ENCODE peak calls at places on chromosomes 3 and 15, in six cellular contexts. One of them, this sample, is unnamed. For H3K27me3, the result is how much of the 10 kb centered on the place peaks cover.

GRCh38 chr15:91257755-91258435 is 157.8 kb downstream of the SV2B start:
- DNase-seq in heart left ventricle: no peak
- DNase-seq in HepG2: no peak
- DNase-seq in astrocyte: no peak
- DNase-seq in pancreas: no peak
- DNase-seq in psoas muscle: no peak
- DNase-seq in this sample: no peak

GRCh38 chr3:188194327-188194726 is 40.4 kb downstream of the LPP start:
- DNase-seq in psoas muscle: no peak
- DNase-seq in HepG2: no peak
- DNase-seq in astrocyte: peak
- DNase-seq in heart left ventricle: no peak
- DNase-seq in pancreas: no peak
- DNase-seq in this sample: peak

GRCh38 chr3:87993566-87993965 is 65.2 kb downstream of the CGGBP1 start:
- DNase-seq in pancreas: no peak
- DNase-seq in psoas muscle: no peak
- DNase-seq in astrocyte: no peak
- DNase-seq in HepG2: no peak
- DNase-seq in heart left ventricle: no peak
- DNase-seq in this sample: no peak

GRCh38 chr3:68007621-68008226 is 353.3 kb upstream of the SUCLG2 start:
- DNase-seq in HepG2: no peak
- DNase-seq in heart left ventricle: no peak
- DNase-seq in astrocyte: no peak
- DNase-seq in pancreas: peak
- DNase-seq in psoas muscle: peak
- DNase-seq in this sample: no peak

GRCh38 chr3:129665024-129665768 is 58.7 kb upstream of the PLXND1 start:
- DNase-seq in HepG2: peak
- DNase-seq in astrocyte: peak
- DNase-seq in pancreas: no peak
- DNase-seq in psoas muscle: no peak
- DNase-seq in heart left ventricle: no peak
- DNase-seq in this sample: peak

GRCh38 chr3:142618917-142619401 is 22.8 kb downstream of the PLS1 start:
- DNase-seq in heart left ventricle: no peak
- DNase-seq in psoas muscle: no peak
- DNase-seq in astrocyte: peak
- DNase-seq in pancreas: peak
- DNase-seq in HepG2: peak
- DNase-seq in this sample: peak

GRCh38 chr3:9934235-9934621 is 594 bp downstream of the CRELD1 start:
- DNase-seq in heart left ventricle: no peak
- DNase-seq in astrocyte: peak
- DNase-seq in pancreas: no peak
- DNase-seq in psoas muscle: no peak
- DNase-seq in HepG2: no peak
- DNase-seq in this sample: no peak

GRCh38 chr3:190339130-190339529 is 16.9 kb upstream of the CLDN1 start:
- DNase-seq in pancreas: no peak
- DNase-seq in HepG2: peak
- DNase-seq in psoas muscle: no peak
- DNase-seq in heart left ventricle: no peak
- DNase-seq in astrocyte: peak
- DNase-seq in this sample: peak

GRCh38 chr3:73437828-73438227 is 186.9 kb downstream of the PDZRN3 start:
- DNase-seq in astrocyte: no peak
- DNase-seq in heart left ventricle: no peak
- DNase-seq in pancreas: no peak
- DNase-seq in HepG2: no peak
- DNase-seq in psoas muscle: no peak
- DNase-seq in this sample: no peak

GRCh38 chr15:91849180-91849579 is 4.3 kb upstream of the SLCO3A1 start:
- DNase-seq in heart left ventricle: no peak
- DNase-seq in pancreas: no peak
- DNase-seq in astrocyte: no peak
- DNase-seq in psoas muscle: no peak
- DNase-seq in HepG2: no peak
- DNase-seq in this sample: no peak

GRCh38 chr15:67307156-67307555 is 52.6 kb downstream of the IQCH start:
- DNase-seq in pancreas: no peak
- DNase-seq in HepG2: no peak
- DNase-seq in psoas muscle: no peak
- DNase-seq in astrocyte: no peak
- DNase-seq in heart left ventricle: no peak
- DNase-seq in this sample: peak

GRCh38 chr3:166582231-166582630 is 745.0 kb upstream of the BCHE start:
- DNase-seq in heart left ventricle: no peak
- DNase-seq in psoas muscle: no peak
- DNase-seq in HepG2: no peak
- DNase-seq in astrocyte: peak
- DNase-seq in pancreas: no peak
- DNase-seq in this sample: peak

GRCh38 chr3:66956740-66957139 is 41.4 kb upstream of the KBTBD8 start:
- DNase-seq in astrocyte: no peak
- DNase-seq in HepG2: no peak
- DNase-seq in heart left ventricle: no peak
- DNase-seq in psoas muscle: no peak
- DNase-seq in pancreas: no peak
- DNase-seq in this sample: no peak

GRCh38 chr3:66957357-66957756 is 40.8 kb upstream of the KBTBD8 start:
- DNase-seq in astrocyte: no peak
- DNase-seq in HepG2: no peak
- DNase-seq in pancreas: no peak
- DNase-seq in psoas muscle: no peak
- DNase-seq in heart left ventricle: no peak
- DNase-seq in this sample: no peak

GRCh38 chr3:66962624-66963023 is 35.5 kb upstream of the KBTBD8 start:
- DNase-seq in heart left ventricle: no peak
- DNase-seq in psoas muscle: no peak
- DNase-seq in HepG2: no peak
- DNase-seq in pancreas: no peak
- DNase-seq in astrocyte: no peak
- DNase-seq in this sample: no peak
- H3K27me3 ChIP-seq in heart left ventricle: under half
- H3K27me3 ChIP-seq in psoas muscle: under half
- H3K27me3 ChIP-seq in HepG2: under half
- H3K27me3 ChIP-seq in pancreas: under half
- H3K27me3 ChIP-seq in astrocyte: under half
- H3K27me3 ChIP-seq in this sample: under half

DNA sequence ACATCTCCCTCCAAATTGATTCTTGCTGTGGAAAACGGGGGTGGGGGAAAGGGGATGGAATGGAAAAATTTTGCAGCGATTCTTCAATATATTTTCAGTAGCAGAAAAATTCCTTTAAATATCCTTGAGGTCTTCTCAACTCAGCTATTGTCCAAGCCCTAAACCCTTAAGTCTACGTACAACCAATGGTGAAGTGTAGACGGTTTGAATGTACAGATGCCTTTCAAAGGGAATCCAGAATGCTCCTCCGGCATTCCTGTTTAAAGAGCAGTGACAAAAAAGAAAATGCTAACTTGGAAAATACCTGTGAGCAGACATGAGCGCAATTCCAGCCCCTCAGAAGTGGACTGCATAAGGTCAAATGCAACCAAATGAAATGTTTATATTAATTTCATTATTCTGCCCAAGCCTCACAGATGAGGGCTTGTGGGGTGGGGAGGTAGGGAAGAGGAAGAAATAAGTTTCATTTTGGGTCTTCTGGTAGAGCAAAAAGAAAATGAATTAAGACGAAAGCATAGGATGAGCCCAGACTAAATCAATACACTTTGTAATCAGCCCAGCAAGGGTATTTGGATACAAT is 2.8 kb downstream of the FOXP1 start:
- DNase-seq in pancreas: no peak
- DNase-seq in astrocyte: peak
- DNase-seq in HepG2: no peak
- DNase-seq in heart left ventricle: no peak
- DNase-seq in psoas muscle: no peak
- DNase-seq in this sample: peak
- H3K4me3 ChIP-seq in pancreas: peak
- H3K4me3 ChIP-seq in astrocyte: peak
- H3K4me3 ChIP-seq in HepG2: peak
- H3K4me3 ChIP-seq in heart left ventricle: peak
- H3K4me3 ChIP-seq in psoas muscle: peak
- H3K4me3 ChIP-seq in this sample: peak

DNA sequence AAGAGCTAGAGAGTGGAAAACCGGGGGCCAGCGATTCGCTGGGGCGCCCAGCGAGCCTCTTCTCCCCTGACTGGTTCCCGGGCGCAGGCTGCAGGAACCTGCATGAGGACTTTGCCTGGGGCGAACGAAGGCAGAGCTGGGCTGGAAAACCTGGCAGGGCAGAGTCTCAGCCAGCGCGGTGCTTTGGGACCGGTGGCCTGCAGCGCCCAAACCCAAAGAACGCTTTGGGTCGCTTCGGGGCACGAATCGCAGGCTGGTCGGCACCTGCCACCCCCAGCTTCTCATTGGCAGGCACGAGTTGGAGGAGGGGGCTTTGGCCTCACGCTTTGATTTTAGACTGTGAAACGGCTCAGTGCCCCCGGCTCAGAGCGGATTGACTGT is 3.0 kb downstream of the ONECUT1 start:
- DNase-seq in astrocyte: no peak
- DNase-seq in heart left ventricle: no peak
- DNase-seq in pancreas: peak
- DNase-seq in psoas muscle: no peak
- DNase-seq in HepG2: no peak
- DNase-seq in this sample: no peak
- H3K27me3 ChIP-seq in astrocyte: half or more
- H3K27me3 ChIP-seq in heart left ventricle: half or more
- H3K27me3 ChIP-seq in pancreas: under half
- H3K27me3 ChIP-seq in psoas muscle: half or more
- H3K27me3 ChIP-seq in HepG2: under half
- H3K27me3 ChIP-seq in this sample: half or more

GRCh38 chr3:155243512-155243921 is 50.0 kb downstream of the STRIT1 start:
- DNase-seq in astrocyte: peak
- DNase-seq in pancreas: no peak
- DNase-seq in HepG2: no peak
- DNase-seq in psoas muscle: no peak
- DNase-seq in heart left ventricle: no peak
- DNase-seq in this sample: no peak

GRCh38 chr3:155244206-155244605 is 49.3 kb downstream of the STRIT1 start:
- DNase-seq in HepG2: no peak
- DNase-seq in heart left ventricle: no peak
- DNase-seq in astrocyte: no peak
- DNase-seq in pancreas: no peak
- DNase-seq in psoas muscle: no peak
- DNase-seq in this sample: no peak

GRCh38 chr3:155239960-155240359 is 53.5 kb downstream of the STRIT1 start:
- DNase-seq in HepG2: no peak
- DNase-seq in pancreas: no peak
- DNase-seq in astrocyte: no peak
- DNase-seq in psoas muscle: peak
- DNase-seq in heart left ventricle: no peak
- DNase-seq in this sample: no peak

GRCh38 chr3:155242342-155242741 is 51.1 kb downstream of the STRIT1 start:
- DNase-seq in pancreas: no peak
- DNase-seq in astrocyte: peak
- DNase-seq in HepG2: no peak
- DNase-seq in psoas muscle: no peak
- DNase-seq in heart left ventricle: no peak
- DNase-seq in this sample: peak

GRCh38 chr3:155241559-155241958 is 51.9 kb downstream of the STRIT1 start:
- DNase-seq in pancreas: no peak
- DNase-seq in astrocyte: peak
- DNase-seq in HepG2: no peak
- DNase-seq in heart left ventricle: no peak
- DNase-seq in psoas muscle: no peak
- DNase-seq in this sample: no peak
- H3K4me3 ChIP-seq in pancreas: no peak
- H3K4me3 ChIP-seq in astrocyte: no peak
- H3K4me3 ChIP-seq in HepG2: no peak
- H3K4me3 ChIP-seq in heart left ventricle: no peak
- H3K4me3 ChIP-seq in psoas muscle: no peak
- H3K4me3 ChIP-seq in this sample: no peak

GRCh38 chr3:38616111-38616510 is 33.4 kb downstream of the SCN5A start:
- DNase-seq in pancreas: no peak
- DNase-seq in psoas muscle: peak
- DNase-seq in astrocyte: no peak
- DNase-seq in heart left ventricle: peak
- DNase-seq in HepG2: no peak
- DNase-seq in this sample: no peak

GRCh38 chr3:38611866-38612265 is 37.6 kb downstream of the SCN5A start:
- DNase-seq in psoas muscle: peak
- DNase-seq in astrocyte: no peak
- DNase-seq in HepG2: no peak
- DNase-seq in pancreas: no peak
- DNase-seq in heart left ventricle: no peak
- DNase-seq in this sample: no peak

GRCh38 chr3:38613426-38613825 is 36.1 kb downstream of the SCN5A start:
- DNase-seq in psoas muscle: peak
- DNase-seq in heart left ventricle: no peak
- DNase-seq in HepG2: no peak
- DNase-seq in astrocyte: no peak
- DNase-seq in pancreas: no peak
- DNase-seq in this sample: no peak

GRCh38 chr3:38614651-38615352 is 34.7 kb downstream of the SCN5A start:
- DNase-seq in pancreas: no peak
- DNase-seq in HepG2: no peak
- DNase-seq in heart left ventricle: peak
- DNase-seq in astrocyte: no peak
- DNase-seq in psoas muscle: peak
- DNase-seq in this sample: no peak

GRCh38 chr3:38614091-38614490 is 35.4 kb downstream of the SCN5A start:
- DNase-seq in psoas muscle: peak
- DNase-seq in astrocyte: no peak
- DNase-seq in heart left ventricle: no peak
- DNase-seq in HepG2: no peak
- DNase-seq in pancreas: no peak
- DNase-seq in this sample: no peak
- H3K27me3 ChIP-seq in psoas muscle: under half
- H3K27me3 ChIP-seq in astrocyte: under half
- H3K27me3 ChIP-seq in heart left ventricle: under half
- H3K27me3 ChIP-seq in HepG2: under half
- H3K27me3 ChIP-seq in pancreas: under half
- H3K27me3 ChIP-seq in this sample: under half

DNA sequence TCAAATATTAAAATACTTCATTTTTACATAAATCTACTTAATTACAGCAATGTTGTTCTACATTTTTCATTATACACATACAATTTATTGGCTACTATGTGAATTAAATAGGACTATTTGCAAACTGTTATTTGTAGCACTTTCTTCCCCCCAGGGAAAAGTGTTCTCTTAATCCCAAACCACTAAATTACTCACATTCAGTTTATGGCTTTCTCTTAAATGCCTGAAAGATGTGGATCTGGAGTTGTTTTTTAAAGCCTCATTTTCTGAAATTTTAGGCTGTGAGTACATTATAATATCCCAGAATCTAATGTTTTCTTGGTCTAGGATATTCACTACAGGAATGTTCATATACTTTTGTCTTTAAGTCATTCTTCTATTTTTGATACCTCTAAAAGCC is 32.7 kb downstream of the PRTG start:
- DNase-seq in heart left ventricle: no peak
- DNase-seq in astrocyte: no peak
- DNase-seq in psoas muscle: no peak
- DNase-seq in HepG2: no peak
- DNase-seq in pancreas: no peak
- DNase-seq in this sample: no peak
- H3K4me3 ChIP-seq in heart left ventricle: no peak
- H3K4me3 ChIP-seq in astrocyte: no peak
- H3K4me3 ChIP-seq in psoas muscle: no peak
- H3K4me3 ChIP-seq in HepG2: no peak
- H3K4me3 ChIP-seq in pancreas: no peak
- H3K4me3 ChIP-seq in this sample: no peak

GRCh38 chr3:123448503-123449091 is at the start of gene ADCY5:
- DNase-seq in heart left ventricle: no peak
- DNase-seq in astrocyte: no peak
- DNase-seq in HepG2: no peak
- DNase-seq in psoas muscle: peak
- DNase-seq in pancreas: peak
- DNase-seq in this sample: no peak
- H3K27me3 ChIP-seq in heart left ventricle: under half
- H3K27me3 ChIP-seq in astrocyte: half or more
- H3K27me3 ChIP-seq in HepG2: under half
- H3K27me3 ChIP-seq in psoas muscle: under half
- H3K27me3 ChIP-seq in pancreas: under half
- H3K27me3 ChIP-seq in this sample: under half

This sample was measured in bronchial epithelial cell.